ENCODE peak calls at places on chromosomes 11 and 22, in five cellular contexts. K is IMR-90, L is psoas muscle, U is cardiac muscle cell, P is AG04449. M is an unnamed sample.

GRCh38 chr11:61061081-61061826 is 41.0 kb upstream of the CD5 start:
- DNase-seq in K (no peak), L (no peak), U (peak), P (no peak), M (no peak)

GRCh38 chr22:17411213-17411612 is 42.0 kb downstream of the CECR2 start:
- DNase-seq in K (no peak), L (no peak), U (peak), P (no peak), M (no peak)

GRCh38 chr22:24029304-24029703 is 18.2 kb downstream of the CABIN1 start:
- DNase-seq in K (no peak), L (no peak), U (no peak), P (no peak), M (no peak)

GRCh38 chr11:64814712-64815187 is 4.4 kb upstream of the MEN1 start:
- DNase-seq in K (no peak), L (no peak), U (no peak), P (no peak), M (no peak)

GRCh38 chr11:61745796-61746653 is 6.4 kb upstream of the MYRF start:
- DNase-seq in K (no peak), L (no peak), U (no peak), P (no peak), M (no peak)

GRCh38 chr22:34966980-34967379 is 99.0 kb upstream of the ISX start:
- DNase-seq in K (no peak), L (no peak), U (no peak), P (peak), M (no peak)

GRCh38 chr11:71562120-71562519 is 3.2 kb upstream of the KRTAP5-10 start:
- DNase-seq in K (no peak), L (no peak), U (peak), P (no peak), M (no peak)

GRCh38 chr22:47112566-47112965 is 350.1 kb downstream of the TBC1D22A start:
- DNase-seq in K (no peak), L (no peak), U (no peak), P (no peak), M (no peak)

GRCh38 chr11:133243832-133244231 is 288.5 kb downstream of the OPCML start:
- DNase-seq in K (no peak), L (no peak), U (no peak), P (no peak), M (no peak)

GRCh38 chr11:48116843-48117242 is 99.8 kb upstream of the OR4B1 start:
- DNase-seq in K (no peak), L (no peak), U (peak), P (no peak), M (no peak)

GRCh38 chr11:72433455-72434061 is 773 bp downstream of the CLPB start:
- DNase-seq in K (no peak), L (no peak), U (no peak), P (no peak), M (no peak)

GRCh38 chr11:2578934-2579280 is 120.9 kb downstream of the KCNQ1OT1 start:
- DNase-seq in K (no peak), L (no peak), U (no peak), P (no peak), M (no peak)

GRCh38 chr22:33018232-33018864 is 39.8 kb downstream of the SYN3 start:
- DNase-seq in K (peak), L (peak), U (peak), P (no peak), M (no peak)

GRCh38 chr11:114232400-114233070 is 63.7 kb upstream of the NNMT start:
- DNase-seq in K (no peak), L (no peak), U (no peak), P (no peak), M (no peak)

DNA sequence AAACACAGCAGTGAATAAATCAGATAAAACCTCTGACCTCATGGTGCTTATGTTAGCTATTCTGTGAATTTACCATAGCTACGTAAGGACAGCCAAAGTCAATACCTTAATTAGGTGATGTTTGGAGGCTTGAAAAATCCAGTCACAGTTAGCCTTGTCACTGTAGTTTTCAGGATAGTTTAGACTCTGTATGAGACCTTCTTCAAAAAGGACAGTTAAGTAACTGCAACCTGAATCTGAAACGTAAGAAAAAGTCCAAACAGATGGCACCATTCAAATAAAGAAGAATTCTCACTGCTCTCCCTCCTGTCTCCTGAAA is 11.4 kb downstream of the OVCH2 start:
- DNase-seq in K (no peak), L (no peak), U (no peak), P (no peak), M (no peak)
- TF ChIP-seq CTCF in K (no peak), L (no peak), U (no peak), P (no peak), M (no peak)

GRCh38 chr11:134253189-134253993 is at the start of the genes ACAD8 and THYN1:
- DNase-seq in K (peak), L (peak), U (peak), P (peak), M (peak)

GRCh38 chr11:134250675-134251074 is 2.5 kb downstream of the THYN1 start:
- DNase-seq in K (no peak), L (no peak), U (no peak), P (no peak), M (no peak)

GRCh38 chr11:134252539-134253188 is 488 bp downstream of the THYN1 start:
- DNase-seq in K (peak), L (no peak), U (peak), P (no peak), M (no peak)

GRCh38 chr11:134257101-134257500 is 3.7 kb downstream of the ACAD8 start:
- DNase-seq in K (no peak), L (no peak), U (no peak), P (no peak), M (no peak)

GRCh38 chr11:134254433-134254832 is 1.1 kb downstream of the ACAD8 start:
- DNase-seq in K (no peak), L (no peak), U (no peak), P (no peak), M (no peak)
- H3K4me3 ChIP-seq in K (peak), L (peak), U (peak), P (peak), M (peak)

DNA sequence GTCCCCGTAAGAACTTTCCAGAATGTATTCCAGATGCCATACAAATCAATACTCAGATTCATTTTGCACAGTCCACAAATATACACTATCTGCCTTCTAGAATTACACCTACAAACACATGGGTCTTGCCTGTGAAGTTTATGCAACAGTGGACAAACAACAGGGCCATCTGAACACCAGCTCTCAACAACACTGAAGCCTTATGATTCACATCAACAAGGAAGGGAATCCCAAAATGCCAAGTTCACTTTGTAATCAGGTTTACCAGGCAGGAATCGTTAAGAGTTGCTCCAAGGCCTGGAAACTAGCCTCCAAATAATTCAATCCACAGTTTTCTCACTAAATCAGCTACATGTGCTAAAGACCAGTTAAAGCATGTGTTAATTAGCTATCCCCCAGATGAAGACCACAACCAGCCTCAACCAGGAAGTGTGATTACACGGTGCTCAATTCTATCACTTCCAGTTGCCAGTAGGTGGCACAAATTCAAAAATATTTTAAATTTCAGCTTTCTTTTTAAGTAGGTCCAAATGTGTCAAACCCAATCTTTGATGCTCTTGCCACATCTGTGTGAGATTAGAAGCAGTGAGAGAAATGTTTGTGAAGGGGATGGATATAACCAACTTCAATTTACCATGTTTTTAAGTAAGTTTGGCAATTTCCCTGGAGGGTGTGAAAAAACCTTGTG is 139.1 kb upstream of the BDNF start:
- DNase-seq in K (peak), L (no peak), U (peak), P (no peak), M (peak)
- TF ChIP-seq CTCF in K (peak), L (no peak), U (peak), P (peak), M (peak)

GRCh38 chr11:12112731-12113130 is 2.3 kb downstream of the MICAL2 start:
- DNase-seq in K (no peak), L (no peak), U (no peak), P (no peak), M (no peak)

GRCh38 chr11:12113294-12113693 is 2.9 kb downstream of the MICAL2 start:
- DNase-seq in K (peak), L (no peak), U (peak), P (no peak), M (no peak)

GRCh38 chr11:12112150-12112520 is 1.7 kb downstream of the MICAL2 start:
- DNase-seq in K (no peak), L (no peak), U (no peak), P (no peak), M (no peak)

GRCh38 chr11:12116425-12117032 is 6.1 kb downstream of the MICAL2 start:
- DNase-seq in K (no peak), L (no peak), U (no peak), P (no peak), M (no peak)

GRCh38 chr11:12114487-12115033 is 4.2 kb downstream of the MICAL2 start:
- DNase-seq in K (peak), L (no peak), U (peak), P (no peak), M (no peak)
- H3K4me3 ChIP-seq in K (no peak), L (no peak), U (no peak), P (no peak), M (no peak)